ENCODE peak calls at places on chromosomes 16 and 17, in five cellular contexts. Z is astrocyte, E is body of pancreas, R is kidney epithelial cell, C is heart right ventricle. H is an unnamed sample.

GRCh38 chr17:32485261-32485955 is 1.4 kb upstream of the CDK5R1 start:
- DNase-seq in Z (no peak), E (no peak), R (no peak), C (no peak), H (no peak)

GRCh38 chr17:65545708-65546523 is 15.5 kb downstream of the AXIN2 start:
- DNase-seq in Z (no peak), E (no peak), R (no peak), C (peak), H (no peak)

GRCh38 chr17:45149669-45150603 is 1.7 kb downstream of the HEXIM1 start:
- DNase-seq in Z (peak), E (peak), R (no peak), C (peak), H (no peak)

GRCh38 chr16:87648236-87648635 is 45.9 kb downstream of the JPH3 start:
- DNase-seq in Z (no peak), E (no peak), R (no peak), C (no peak), H (no peak)

GRCh38 chr17:61488878-61489718 is 36.9 kb downstream of the TBX4 start:
- DNase-seq in Z (no peak), E (peak), R (no peak), C (no peak), H (no peak)

GRCh38 chr16:73890524-73891500 is 405.8 kb upstream of the PSMD7 start:
- DNase-seq in Z (no peak), E (no peak), R (no peak), C (no peak), H (no peak)

GRCh38 chr16:68083861-68084503 is 1.2 kb upstream of the NFATC3 start:
- DNase-seq in Z (peak), E (no peak), R (no peak), C (no peak), H (no peak)

GRCh38 chr17:2963332-2964027 is 99.9 kb downstream of the OR1D5 start:
- DNase-seq in Z (no peak), E (no peak), R (no peak), C (no peak), H (no peak)

GRCh38 chr17:47693667-47694017 is 319 bp upstream of the TBKBP1 start:
- DNase-seq in Z (no peak), E (no peak), R (no peak), C (no peak), H (no peak)

GRCh38 chr16:67198238-67198734 is 645 bp upstream of the ELMO3 start:
- DNase-seq in Z (no peak), E (peak), R (no peak), C (no peak), H (no peak)

GRCh38 chr16:17377360-17378324 is 93.1 kb downstream of the XYLT1 start:
- DNase-seq in Z (peak), E (no peak), R (no peak), C (no peak), H (no peak)

GRCh38 chr17:81558941-81559806 is 7.0 kb upstream of the FAAP100 start:
- DNase-seq in Z (no peak), E (no peak), R (no peak), C (no peak), H (no peak)

GRCh38 chr17:40956401-40957254 is 10.1 kb downstream of the KRT39 start:
- DNase-seq in Z (peak), E (no peak), R (peak), C (no peak), H (peak)

DNA sequence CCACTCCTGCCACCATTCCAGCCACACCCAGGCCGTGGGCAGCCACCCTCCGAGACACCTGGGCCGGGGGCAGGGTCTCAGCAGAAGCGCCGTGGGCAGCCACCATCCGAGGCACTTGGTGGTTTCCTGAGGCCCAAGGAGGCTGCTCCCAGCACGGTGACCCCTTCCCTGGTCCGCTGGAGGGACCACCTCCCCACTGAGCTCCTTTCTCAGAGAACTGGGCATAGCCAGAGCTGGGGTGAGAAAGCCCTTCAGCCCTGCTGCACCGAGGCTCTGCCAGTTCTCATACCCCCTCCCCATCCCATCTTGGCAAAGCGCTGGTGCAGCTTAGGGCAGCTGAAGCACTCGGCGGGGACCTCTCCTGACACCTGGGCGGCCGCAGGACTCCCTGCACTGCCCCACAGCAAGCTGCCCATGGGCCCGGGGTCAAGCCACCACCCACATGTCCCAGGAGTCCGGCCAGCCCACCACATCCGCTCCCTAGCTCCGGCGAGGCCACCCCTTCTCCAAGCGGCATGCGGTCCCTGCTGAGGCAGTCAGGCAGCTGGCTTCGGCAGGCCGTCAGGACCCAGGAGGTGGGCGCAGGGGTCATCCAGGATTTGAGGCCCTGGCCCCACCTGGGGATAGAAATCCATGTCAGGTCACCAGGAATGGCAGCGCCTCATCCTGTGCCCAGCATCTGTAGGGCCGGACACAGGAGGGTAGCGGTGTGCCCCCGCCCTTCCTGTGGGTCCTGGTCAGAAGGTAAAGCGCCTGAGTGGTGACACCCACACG is 1.3 kb upstream of the CYBA start:
- DNase-seq in Z (no peak), E (no peak), R (no peak), C (no peak), H (no peak)
- H3K4me3 ChIP-seq in Z (no peak), E (no peak), R (no peak), C (no peak), H (no peak)

GRCh38 chr17:59844884-59845594 is 47.7 kb downstream of the TUBD1 start:
- DNase-seq in Z (peak), E (no peak), R (peak), C (no peak), H (no peak)

GRCh38 chr17:59848385-59848668 is 44.4 kb downstream of the TUBD1 start:
- DNase-seq in Z (no peak), E (peak), R (no peak), C (no peak), H (no peak)

GRCh38 chr17:59846391-59847165 is 46.2 kb downstream of the TUBD1 start:
- DNase-seq in Z (peak), E (peak), R (peak), C (no peak), H (no peak)

GRCh38 chr17:59842901-59843652 is 49.7 kb downstream of the TUBD1 start:
- DNase-seq in Z (peak), E (peak), R (peak), C (no peak), H (peak)

DNA sequence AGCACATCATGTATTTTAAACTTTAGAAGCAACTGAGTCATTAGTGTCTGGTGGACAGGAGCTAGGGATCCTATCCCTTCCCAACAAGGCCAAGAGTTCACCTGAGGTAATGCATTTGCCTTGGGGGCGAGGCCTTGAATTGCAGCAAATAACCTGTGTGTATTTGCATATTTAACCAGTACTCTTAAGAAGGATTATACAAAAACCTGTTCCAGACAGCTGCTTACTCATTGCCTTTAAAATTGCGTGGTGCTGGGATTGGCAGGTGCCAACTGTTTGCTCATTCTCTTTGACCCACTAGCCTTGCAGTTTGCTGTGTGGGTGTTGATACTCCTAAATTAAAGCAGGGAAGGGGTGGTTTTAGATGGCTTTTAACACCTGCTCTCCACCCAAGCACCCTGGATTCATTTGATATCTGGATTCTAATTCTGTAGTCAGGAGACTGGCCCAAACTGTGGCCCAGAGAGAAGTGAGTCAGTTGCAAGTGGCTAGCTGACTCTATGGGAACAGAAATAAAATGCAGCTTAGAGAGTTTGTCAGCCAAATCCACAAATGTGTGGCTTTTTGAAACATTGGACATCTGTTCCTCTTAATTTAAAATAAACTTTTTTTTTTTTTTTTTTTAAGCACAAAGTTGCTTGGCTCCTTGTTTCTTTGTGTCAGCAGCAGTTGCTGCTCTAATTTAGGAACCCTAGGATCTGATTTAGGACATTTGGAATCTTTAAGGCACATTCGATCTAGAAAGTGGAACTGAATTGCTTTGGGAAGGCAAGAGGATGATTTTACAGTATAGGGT is 47.0 kb downstream of the TUBD1 start:
- DNase-seq in Z (peak), E (peak), R (peak), C (no peak), H (peak)
- H3K4me3 ChIP-seq in Z (no peak), E (no peak), R (no peak), C (no peak), H (no peak)

GRCh38 chr16:84822990-84823389 is 3.2 kb downstream of the CRISPLD2 start:
- DNase-seq in Z (no peak), E (no peak), R (no peak), C (no peak), H (no peak)
- H3K4me3 ChIP-seq in Z (no peak), E (no peak), R (no peak), C (peak), H (no peak)

DNA sequence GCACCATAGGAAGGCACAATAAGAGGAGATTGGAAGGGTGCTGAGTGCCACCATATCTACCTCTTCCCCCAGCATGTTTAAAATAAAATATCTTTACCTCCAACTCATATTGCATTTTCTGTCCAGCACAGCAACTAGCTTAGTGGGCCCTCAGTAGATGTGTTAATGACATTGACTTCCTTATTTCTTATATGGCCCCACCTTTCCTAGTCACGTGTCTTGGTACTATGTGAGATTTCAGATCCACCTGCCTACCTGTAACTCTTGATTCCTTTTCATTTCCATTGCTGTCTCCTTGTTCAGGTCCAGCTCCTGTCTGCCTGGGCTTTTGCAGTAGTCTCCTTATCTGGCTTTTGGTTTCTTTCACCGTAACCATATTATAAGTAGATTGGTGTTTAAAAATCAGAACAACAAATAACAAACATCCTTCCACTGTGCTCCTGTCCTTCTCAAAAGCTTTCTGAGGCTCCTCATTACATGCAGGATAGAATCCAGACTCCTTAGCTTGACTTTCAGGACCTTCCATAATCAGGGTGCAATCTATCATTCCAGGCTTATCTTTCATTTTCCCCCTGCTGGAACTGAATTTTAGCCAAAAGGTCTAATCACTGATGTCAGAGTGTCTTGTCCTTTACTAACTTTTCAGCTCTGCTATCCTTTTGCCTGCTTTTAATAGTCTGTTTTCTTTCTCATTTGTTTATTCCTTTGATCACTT is 71.3 kb downstream of the FTO start:
- DNase-seq in Z (no peak), E (no peak), R (no peak), C (no peak), H (no peak)
- H3K4me3 ChIP-seq in Z (no peak), E (no peak), R (no peak), C (no peak), H (no peak)